ENCODE peak calls at places on chromosomes 16 and 17, in four cellular contexts. Q is prostate gland, V is HCT116, D is heart left ventricle. M is an unnamed sample.

GRCh38 chr17:1087381-1088241 is 90.7 kb downstream of the TIMM22 start:
- DNase-seq in Q (peak; percentile 89), V (no peak), D (peak; percentile 82), M (no peak)

GRCh38 chr17:66040402-66040801 is 151.5 kb downstream of the CEP112 start:
- DNase-seq in Q (no peak), V (peak; percentile 16), D (no peak), M (no peak)

GRCh38 chr17:74190154-74190553 is 13.3 kb upstream of the RPL38 start:
- DNase-seq in Q (no peak), V (peak; percentile 66), D (no peak), M (no peak)

GRCh38 chr16:85419503-85420408 is 193.4 kb upstream of the GSE1 start:
- DNase-seq in Q (no peak), V (no peak), D (peak; percentile 42), M (no peak)

GRCh38 chr16:72983728-72984350 is 64.1 kb downstream of the ZFHX3 start:
- DNase-seq in Q (peak; percentile 86), V (no peak), D (no peak), M (peak; percentile 52)

GRCh38 chr17:427327-427726 is 74.7 kb upstream of the RPH3AL start:
- DNase-seq in Q (no peak), V (no peak), D (no peak), M (no peak)

GRCh38 chr16:31427441-31428276 is 501 bp downstream of the COX6A2 start:
- DNase-seq in Q (no peak), V (no peak), D (peak; percentile 87), M (peak; percentile 91)

GRCh38 chr17:35094902-35095301 is 24.8 kb downstream of the RAD51D start:
- DNase-seq in Q (no peak), V (peak; percentile 89), D (no peak), M (no peak)

DNA sequence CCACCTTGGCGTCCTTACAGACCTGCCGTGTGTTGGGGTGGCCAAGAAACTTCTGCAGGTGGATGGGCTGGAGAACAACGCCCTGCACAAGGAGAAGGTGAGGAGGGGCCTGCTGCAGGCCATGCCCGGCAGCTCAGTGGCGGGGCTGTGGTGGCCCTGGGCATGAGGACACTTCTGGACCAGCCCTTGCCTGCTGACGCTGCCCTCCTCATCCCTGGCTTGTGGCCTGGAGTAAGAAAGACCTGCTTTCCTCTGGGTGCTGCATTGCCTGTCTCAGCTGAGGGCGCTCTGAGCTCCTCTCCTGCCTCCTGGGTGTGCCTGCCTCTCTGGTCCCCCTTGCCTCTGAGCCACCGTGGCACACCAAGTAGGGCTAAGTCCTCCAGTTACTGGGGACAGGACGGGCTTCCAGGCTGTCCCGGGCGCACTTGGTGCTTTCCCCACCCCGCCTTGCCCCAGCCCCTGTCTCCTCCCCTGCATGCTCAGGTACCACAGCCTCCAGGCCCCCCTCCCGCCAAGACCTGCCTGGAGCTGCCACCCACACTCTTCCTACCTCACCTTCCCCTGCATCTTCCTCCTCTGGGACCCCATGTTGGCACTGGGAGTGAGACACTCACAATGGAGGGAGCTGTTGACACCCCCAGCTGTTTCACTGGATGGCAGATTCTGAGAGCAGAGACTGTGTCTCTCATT is 8.7 kb downstream of the ENDOV start:
- DNase-seq in Q (no peak), V (no peak), D (no peak), M (no peak)
- TF ChIP-seq CTCF in Q (no peak), V (no peak), D (no peak), M (no peak)

DNA sequence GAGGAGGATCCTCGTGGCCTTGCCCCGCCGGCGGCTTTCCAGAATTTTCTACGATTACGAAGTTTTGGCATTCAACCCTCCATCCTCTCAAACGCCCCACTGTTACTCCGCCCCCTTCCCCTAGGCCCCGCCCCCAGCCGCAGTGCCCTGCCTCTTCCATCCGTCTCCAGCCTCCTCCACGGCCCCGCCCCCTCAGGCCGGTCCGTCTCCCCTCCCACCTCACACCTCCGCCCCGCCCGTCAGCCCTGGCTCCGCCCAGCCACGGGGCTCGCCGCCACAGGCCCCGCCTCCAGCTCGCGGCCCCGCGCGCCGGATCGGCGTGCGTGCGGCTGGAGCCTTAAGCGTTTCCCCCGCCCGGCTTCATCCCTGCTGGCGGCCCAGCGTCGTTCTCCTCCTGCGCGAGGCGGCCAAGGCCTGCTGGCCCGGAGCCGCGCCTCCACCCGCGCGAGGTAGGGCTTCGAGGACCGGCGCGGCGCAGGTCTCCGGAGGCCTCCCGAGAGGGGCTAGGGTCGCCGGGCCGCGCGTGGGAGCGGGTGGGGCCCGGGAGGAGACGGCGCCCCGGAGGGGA is at the start of the genes C17orf67 and DGKE:
- DNase-seq in Q (peak; percentile 98), V (peak; percentile 88), D (peak; percentile 99), M (peak; percentile 100)
- TF ChIP-seq POLR2A in Q (peak; percentile 83), V (no peak), D (no peak), M (no peak)

DNA sequence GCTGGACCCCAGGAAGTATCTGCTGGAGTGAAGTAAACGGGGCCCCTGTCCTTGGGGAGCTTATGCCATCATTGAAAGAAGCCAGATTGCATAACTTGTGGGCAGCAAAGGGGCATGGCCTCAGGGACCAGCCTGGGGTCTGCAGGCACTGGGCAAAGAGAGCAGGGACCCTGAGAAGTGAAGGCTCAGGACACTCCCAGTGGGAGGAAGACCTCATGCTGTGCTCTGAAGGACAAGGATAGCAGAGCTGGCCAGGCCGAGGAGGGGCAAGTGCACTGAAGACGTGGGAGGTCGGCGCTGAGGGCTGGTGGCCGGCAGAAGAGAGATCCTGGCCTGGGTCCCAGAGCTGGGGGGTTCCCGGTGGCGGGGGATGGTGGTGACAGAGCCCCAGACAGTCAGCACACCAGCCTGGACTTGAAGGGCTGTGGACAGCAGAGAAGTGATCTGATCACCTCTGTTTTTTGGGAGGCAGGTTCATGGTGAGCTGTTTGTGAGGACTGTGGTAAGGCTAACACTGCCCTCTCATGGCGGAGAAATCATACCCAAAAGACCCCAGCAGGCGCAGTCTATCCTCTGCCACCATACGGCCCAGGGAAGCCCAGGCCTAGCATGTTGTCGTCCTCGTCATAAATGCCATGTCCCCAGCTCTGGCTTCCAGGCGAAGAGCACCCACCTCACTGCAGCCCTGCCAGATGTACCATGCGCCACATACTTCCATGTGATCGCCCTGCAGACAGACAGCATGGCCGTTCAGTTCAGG is 7.1 kb upstream of the CNP start:
- DNase-seq in Q (no peak), V (peak; percentile 27), D (no peak), M (no peak)
- TF ChIP-seq CTCF in Q (no peak), V (peak; percentile 44), D (no peak), M (no peak)

GRCh38 chr17:47941246-47941997 is at the start of gene PNPO:
- DNase-seq in Q (peak; percentile 97), V (peak; percentile 100), D (peak; percentile 92), M (peak; percentile 97)
- TF ChIP-seq POLR2A in Q (peak; percentile 57), V (no peak), D (no peak), M (no peak)

GRCh38 chr16:10614685-10615084 is 34.3 kb upstream of the EMP2 start:
- DNase-seq in Q (no peak), V (no peak), D (no peak), M (no peak)

GRCh38 chr16:10616395-10616743 is 36.0 kb upstream of the EMP2 start:
- DNase-seq in Q (no peak), V (no peak), D (no peak), M (no peak)

GRCh38 chr16:10618710-10619209 is 38.4 kb upstream of the EMP2 start:
- DNase-seq in Q (peak; percentile 16), V (no peak), D (no peak), M (no peak)

GRCh38 chr16:10617662-10618420 is 37.4 kb upstream of the EMP2 start:
- DNase-seq in Q (no peak), V (no peak), D (no peak), M (no peak)

GRCh38 chr16:10616744-10617640 is 36.6 kb upstream of the EMP2 start:
- DNase-seq in Q (peak; percentile 85), V (peak; percentile 8), D (peak; percentile 76), M (peak; percentile 90)
- TF ChIP-seq CTCF in Q (no peak), V (no peak), D (no peak), M (no peak)

GRCh38 chr16:89557230-89557935 is 3.1 kb upstream of the RPL13 start:
- DNase-seq in Q (peak; percentile 56), V (peak; percentile 77), D (peak; percentile 90), M (peak; percentile 94)

GRCh38 chr16:89555780-89556179 is 4.7 kb upstream of the RPL13 start:
- DNase-seq in Q (no peak), V (no peak), D (no peak), M (no peak)

GRCh38 chr16:89560413-89561194 is at the start of gene RPL13:
- DNase-seq in Q (peak; percentile 95), V (peak; percentile 93), D (peak; percentile 97), M (peak; percentile 98)

GRCh38 chr16:89556750-89557149 is 3.7 kb upstream of the RPL13 start:
- DNase-seq in Q (no peak), V (no peak), D (no peak), M (no peak)

DNA sequence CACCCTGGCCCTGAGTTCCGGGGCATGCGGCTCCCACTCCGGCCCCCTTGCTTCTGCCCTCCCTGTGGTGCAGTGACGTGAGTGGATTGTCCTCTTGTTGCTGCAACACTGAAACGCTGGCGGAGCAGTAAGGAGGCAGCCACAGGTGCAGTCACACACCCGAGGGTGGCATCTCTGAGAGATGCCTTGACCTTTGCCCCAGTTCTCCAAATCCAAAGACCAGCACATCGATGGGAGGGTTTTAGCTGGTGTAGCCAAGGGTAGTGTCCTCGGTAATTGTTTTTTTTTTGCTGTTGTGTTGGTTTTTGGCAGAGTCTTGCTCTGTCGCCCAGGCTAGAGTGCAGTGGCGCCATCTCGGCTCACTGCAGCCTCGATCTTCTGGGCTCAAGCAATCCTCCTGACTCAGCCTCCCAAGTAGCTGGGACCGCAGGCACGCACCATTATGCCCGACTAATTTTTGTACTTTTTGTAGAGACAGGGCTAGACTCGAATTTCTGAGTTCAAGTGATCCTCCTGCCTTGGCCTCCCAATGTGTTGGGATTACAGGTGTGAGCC is 2.5 kb upstream of the RPL13 start:
- DNase-seq in Q (no peak), V (no peak), D (no peak), M (no peak)
- TF ChIP-seq POLR2A in Q (no peak), V (no peak), D (no peak), M (no peak)